ENCODE peak calls at places on chromosome 10, in four cellular contexts. W, J, Q and T are unnamed samples.

GRCh38 chr10:70528726-70529362 is 50.3 kb downstream of the PALD1 start:
- DNase-seq in W (peak), J (peak), Q (peak), T (peak)

GRCh38 chr10:69434169-69434568 is 17.1 kb upstream of the TSPAN15 start:
- DNase-seq in W (peak), J (no peak), Q (no peak), T (no peak)

GRCh38 chr10:70776455-70777005 is 8.6 kb downstream of the TBATA start:
- DNase-seq in W (no peak), J (no peak), Q (no peak), T (no peak)

GRCh38 chr10:16606421-16606820 is 84.7 kb upstream of the C1QL3 start:
- DNase-seq in W (peak), J (no peak), Q (peak), T (peak)

GRCh38 chr10:17649836-17650235 is 5.9 kb downstream of the STAM start:
- DNase-seq in W (no peak), J (no peak), Q (peak), T (no peak)

GRCh38 chr10:102133373-102134195 is 744 bp downstream of the PPRC1 start:
- DNase-seq in W (peak), J (no peak), Q (peak), T (peak)

GRCh38 chr10:28479366-28479765 is 53.6 kb upstream of the WAC start:
- DNase-seq in W (no peak), J (no peak), Q (no peak), T (no peak)

GRCh38 chr10:114350751-114351150 is 53.6 kb downstream of the AFAP1L2 start:
- DNase-seq in W (no peak), J (no peak), Q (no peak), T (peak)

GRCh38 chr10:130127612-130128607 is 8.3 kb upstream of the GLRX3 start:
- DNase-seq in W (peak), J (peak), Q (peak), T (peak)

GRCh38 chr10:28054211-28054888 is 55.5 kb upstream of the ODAD2 start:
- DNase-seq in W (peak), J (no peak), Q (peak), T (peak)

GRCh38 chr10:70319824-70320223 is 36.0 kb upstream of the NPFFR1 start:
- DNase-seq in W (no peak), J (no peak), Q (no peak), T (no peak)

GRCh38 chr10:113961261-113961938 is 82.3 kb upstream of the ADRB1 start:
- DNase-seq in W (no peak), J (no peak), Q (no peak), T (no peak)

GRCh38 chr10:29728541-29729049 is 93.8 kb upstream of the SVIL start:
- DNase-seq in W (no peak), J (no peak), Q (no peak), T (no peak)

GRCh38 chr10:53749439-53749838 is 976.9 kb upstream of the MBL2 start:
- DNase-seq in W (no peak), J (no peak), Q (no peak), T (no peak)

DNA sequence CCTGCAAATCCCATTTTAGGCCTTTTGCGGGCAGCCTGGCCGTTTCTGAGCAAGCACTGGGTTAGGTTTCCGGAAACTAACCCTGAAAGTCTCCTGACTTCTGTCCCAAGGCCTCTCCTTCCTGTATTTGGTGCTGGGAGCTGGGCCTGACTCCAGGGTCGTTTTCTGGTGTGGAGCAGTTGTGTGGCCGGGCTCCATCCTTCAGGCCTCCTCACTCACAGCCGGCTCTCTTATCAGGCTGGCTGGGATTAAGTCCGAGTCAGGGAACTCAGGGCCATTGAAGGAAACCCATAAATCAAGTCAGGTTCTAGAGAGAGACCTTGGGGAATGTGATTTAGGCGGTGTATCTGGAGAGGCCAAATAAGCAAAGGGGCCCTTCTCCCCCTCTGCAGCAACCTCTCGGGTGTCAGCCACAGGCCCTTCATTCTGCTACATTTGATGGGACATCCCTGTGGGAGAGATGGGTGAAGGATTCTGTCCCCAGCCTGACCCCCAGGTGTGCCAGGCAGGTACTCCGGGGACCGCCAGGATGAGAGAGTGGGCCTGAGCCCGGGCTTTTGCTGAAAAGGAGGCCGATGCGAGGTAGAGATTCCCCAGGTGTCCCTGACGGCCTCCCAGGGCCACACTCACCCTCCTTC is 3.3 kb downstream of the GATA3 start:
- DNase-seq in W (peak), J (no peak), Q (no peak), T (peak)
- H2AK5ac ChIP-seq in W (no peak), J (no peak), Q (no peak), T (no peak)

GRCh38 chr10:126561499-126562208 is 108.8 kb downstream of the C10orf90 start:
- DNase-seq in W (peak), J (no peak), Q (no peak), T (no peak)
- H2BK120ac ChIP-seq in W (peak), J (no peak), Q (no peak), T (no peak)

GRCh38 chr10:132785433-132786278 is at the start of gene NKX6-2:
- DNase-seq in W (peak), J (no peak), Q (no peak), T (no peak)

GRCh38 chr10:132783865-132784581 is 1.9 kb downstream of the NKX6-2 start:
- DNase-seq in W (no peak), J (no peak), Q (no peak), T (no peak)

GRCh38 chr10:132786279-132786528 is 257 bp upstream of the NKX6-2 start:
- DNase-seq in W (no peak), J (no peak), Q (no peak), T (no peak)

GRCh38 chr10:132783165-132783736 is 2.7 kb downstream of the NKX6-2 start:
- DNase-seq in W (no peak), J (no peak), Q (no peak), T (no peak)

DNA sequence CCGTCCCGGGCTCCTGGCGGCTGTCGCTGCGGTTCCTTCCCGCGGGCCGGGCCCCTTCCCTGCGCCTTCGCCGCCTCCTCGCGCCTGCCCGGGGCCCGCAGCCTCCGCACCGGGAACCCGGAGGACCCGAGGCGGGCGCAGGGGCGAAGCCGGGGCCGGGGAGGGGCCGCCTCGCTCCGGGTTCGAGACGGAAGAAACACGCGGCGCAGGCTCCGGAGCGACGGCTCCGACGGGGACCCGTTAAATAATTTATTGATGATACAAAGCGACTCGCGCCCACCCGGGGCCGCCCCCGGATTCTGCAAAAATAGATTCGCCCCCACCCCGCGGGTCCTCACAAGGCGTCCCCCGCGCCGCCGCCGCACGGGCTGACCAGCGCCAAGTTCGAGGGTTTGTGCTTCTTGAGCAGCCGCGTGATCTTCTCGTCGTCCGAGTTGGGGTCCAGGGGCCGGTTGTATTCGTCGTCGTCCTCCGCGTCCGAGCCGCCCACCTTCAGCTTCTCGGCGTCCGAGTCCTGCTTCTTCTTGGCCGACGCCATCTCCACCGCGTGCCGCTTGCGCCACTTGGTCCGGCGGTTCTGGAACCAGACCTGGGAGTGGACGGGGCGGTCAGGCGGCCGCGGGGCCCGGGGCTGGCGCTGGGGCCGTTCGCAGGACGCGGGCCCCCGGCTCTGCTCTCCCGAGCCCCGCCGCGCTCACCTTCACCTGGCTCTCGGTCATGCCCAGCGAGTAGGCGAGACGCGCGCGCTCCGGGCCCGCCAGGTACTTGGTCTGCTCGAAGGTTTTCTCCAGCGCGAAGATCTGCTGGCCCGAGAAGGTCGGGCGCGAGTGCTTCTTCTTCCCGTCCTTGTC is 1.1 kb downstream of the NKX6-2 start:
- DNase-seq in W (no peak), J (peak), Q (no peak), T (no peak)
- H2AK5ac ChIP-seq in W (no peak), J (no peak), Q (no peak), T (no peak)

GRCh38 chr10:104331208-104331838 is 6.9 kb downstream of the ITPRIP start:
- DNase-seq in W (peak), J (peak), Q (peak), T (peak)
- H2BK120ac ChIP-seq in W (peak), J (no peak), Q (peak), T (peak)